ENCODE peak calls at places on chromosomes 6 and 20, in ten cellular contexts. One of them, this sample, is unnamed.
A peak's percentile ranks its signal among the peaks of the same experiment; 100 is the strongest.

GRCh38 chr6:150133686-150134085 is 9.2 kb upstream of the PPP1R14C start:
- DNase-seq in adrenal gland: no peak
- DNase-seq in breast epithelium: no peak
- DNase-seq in IMR-90: no peak
- DNase-seq in ovary: no peak
- DNase-seq in esophagus squamous epithelium: no peak
- DNase-seq in endothelial cell of umbilical vein: no peak
- DNase-seq in HepG2: no peak
- DNase-seq in HCT116: no peak
- DNase-seq in A549: no peak
- DNase-seq in this sample: no peak

GRCh38 chr6:70413829-70414494 is 654 bp downstream of the FAM135A start:
- DNase-seq in adrenal gland: no peak
- DNase-seq in breast epithelium: no peak
- DNase-seq in IMR-90: no peak
- DNase-seq in ovary: no peak
- DNase-seq in esophagus squamous epithelium: no peak
- DNase-seq in endothelial cell of umbilical vein: peak; percentile 38
- DNase-seq in HepG2: no peak
- DNase-seq in HCT116: no peak
- DNase-seq in A549: peak; percentile 9
- DNase-seq in this sample: no peak

GRCh38 chr6:113855500-113856010 is 1.6 kb upstream of the MARCKS start:
- DNase-seq in adrenal gland: no peak
- DNase-seq in breast epithelium: no peak
- DNase-seq in IMR-90: peak; percentile 55
- DNase-seq in ovary: peak; percentile 58
- DNase-seq in esophagus squamous epithelium: no peak
- DNase-seq in endothelial cell of umbilical vein: peak; percentile 84
- DNase-seq in HepG2: no peak
- DNase-seq in HCT116: no peak
- DNase-seq in A549: peak; percentile 7
- DNase-seq in this sample: no peak

GRCh38 chr6:117906905-117907599 is at the start of gene SLC35F1:
- DNase-seq in adrenal gland: peak; percentile 28
- DNase-seq in breast epithelium: no peak
- DNase-seq in IMR-90: peak; percentile 1
- DNase-seq in ovary: peak; percentile 20
- DNase-seq in esophagus squamous epithelium: no peak
- DNase-seq in endothelial cell of umbilical vein: peak; percentile 31
- DNase-seq in HepG2: peak; percentile 5
- DNase-seq in HCT116: no peak
- DNase-seq in A549: peak; percentile 17
- DNase-seq in this sample: peak; percentile 74

GRCh38 chr6:44254957-44255808 is 2.1 kb downstream of the SLC35B2 start:
- DNase-seq in adrenal gland: no peak
- DNase-seq in breast epithelium: no peak
- DNase-seq in IMR-90: no peak
- DNase-seq in ovary: no peak
- DNase-seq in esophagus squamous epithelium: no peak
- DNase-seq in endothelial cell of umbilical vein: no peak
- DNase-seq in HepG2: no peak
- DNase-seq in HCT116: no peak
- DNase-seq in A549: peak; percentile 21
- DNase-seq in this sample: no peak

GRCh38 chr20:61753196-61753942 is 312.3 kb downstream of the TAF4 start:
- DNase-seq in adrenal gland: no peak
- DNase-seq in breast epithelium: peak; percentile 5
- DNase-seq in IMR-90: peak; percentile 55
- DNase-seq in ovary: no peak
- DNase-seq in esophagus squamous epithelium: no peak
- DNase-seq in endothelial cell of umbilical vein: peak; percentile 9
- DNase-seq in HepG2: no peak
- DNase-seq in HCT116: no peak
- DNase-seq in A549: no peak
- DNase-seq in this sample: no peak

GRCh38 chr20:30488941-30489601 is 768.4 kb upstream of the DEFB115 start:
- DNase-seq in adrenal gland: no peak
- DNase-seq in breast epithelium: peak; percentile 33
- DNase-seq in IMR-90: no peak
- DNase-seq in ovary: no peak
- DNase-seq in esophagus squamous epithelium: no peak
- DNase-seq in endothelial cell of umbilical vein: no peak
- DNase-seq in HepG2: no peak
- DNase-seq in HCT116: no peak
- DNase-seq in A549: no peak
- DNase-seq in this sample: no peak

GRCh38 chr6:136717297-136717990 is 74.8 kb downstream of the MAP3K5 start:
- DNase-seq in adrenal gland: no peak
- DNase-seq in breast epithelium: no peak
- DNase-seq in IMR-90: peak; percentile 31
- DNase-seq in ovary: no peak
- DNase-seq in esophagus squamous epithelium: no peak
- DNase-seq in endothelial cell of umbilical vein: peak; percentile 70
- DNase-seq in HepG2: no peak
- DNase-seq in HCT116: no peak
- DNase-seq in A549: no peak
- DNase-seq in this sample: no peak

GRCh38 chr6:69945192-69945591 is 78.8 kb downstream of the COL19A1 start:
- DNase-seq in adrenal gland: no peak
- DNase-seq in breast epithelium: no peak
- DNase-seq in IMR-90: no peak
- DNase-seq in ovary: no peak
- DNase-seq in esophagus squamous epithelium: no peak
- DNase-seq in endothelial cell of umbilical vein: no peak
- DNase-seq in HepG2: no peak
- DNase-seq in HCT116: no peak
- DNase-seq in A549: no peak
- DNase-seq in this sample: no peak

GRCh38 chr6:157634566-157634965 is 188.5 kb upstream of the SNX9 start:
- DNase-seq in adrenal gland: no peak
- DNase-seq in breast epithelium: no peak
- DNase-seq in IMR-90: no peak
- DNase-seq in ovary: no peak
- DNase-seq in esophagus squamous epithelium: no peak
- DNase-seq in endothelial cell of umbilical vein: no peak
- DNase-seq in HepG2: no peak
- DNase-seq in HCT116: no peak
- DNase-seq in A549: no peak
- DNase-seq in this sample: no peak

GRCh38 chr6:166541876-166542579 is 44.5 kb downstream of the RAMACL start:
- DNase-seq in adrenal gland: no peak
- DNase-seq in breast epithelium: no peak
- DNase-seq in IMR-90: peak; percentile 21
- DNase-seq in ovary: no peak
- DNase-seq in esophagus squamous epithelium: no peak
- DNase-seq in endothelial cell of umbilical vein: no peak
- DNase-seq in HepG2: no peak
- DNase-seq in HCT116: no peak
- DNase-seq in A549: no peak
- DNase-seq in this sample: no peak

GRCh38 chr6:62614442-62614841 is 328.4 kb upstream of the KHDRBS2 start:
- DNase-seq in adrenal gland: no peak
- DNase-seq in breast epithelium: no peak
- DNase-seq in IMR-90: no peak
- DNase-seq in ovary: no peak
- DNase-seq in esophagus squamous epithelium: no peak
- DNase-seq in endothelial cell of umbilical vein: no peak
- DNase-seq in HepG2: no peak
- DNase-seq in HCT116: no peak
- DNase-seq in A549: no peak
- DNase-seq in this sample: no peak

GRCh38 chr6:33320315-33321181 is 3.0 kb upstream of the ZBTB22 start:
- DNase-seq in adrenal gland: peak; percentile 92
- DNase-seq in breast epithelium: peak; percentile 78
- DNase-seq in IMR-90: peak; percentile 96
- DNase-seq in ovary: no peak
- DNase-seq in esophagus squamous epithelium: no peak
- DNase-seq in endothelial cell of umbilical vein: peak; percentile 66
- DNase-seq in HepG2: no peak
- DNase-seq in HCT116: no peak
- DNase-seq in A549: no peak
- DNase-seq in this sample: peak; percentile 76

GRCh38 chr20:53208110-53208908 is 236.2 kb downstream of the TSHZ2 start:
- DNase-seq in adrenal gland: no peak
- DNase-seq in breast epithelium: no peak
- DNase-seq in IMR-90: no peak
- DNase-seq in ovary: no peak
- DNase-seq in esophagus squamous epithelium: no peak
- DNase-seq in endothelial cell of umbilical vein: no peak
- DNase-seq in HepG2: no peak
- DNase-seq in HCT116: no peak
- DNase-seq in A549: no peak
- DNase-seq in this sample: no peak

GRCh38 chr6:57242505-57242904 is 20.4 kb upstream of the RAB23 start:
- DNase-seq in adrenal gland: no peak
- DNase-seq in breast epithelium: no peak
- DNase-seq in IMR-90: peak; percentile 99
- DNase-seq in ovary: no peak
- DNase-seq in esophagus squamous epithelium: no peak
- DNase-seq in endothelial cell of umbilical vein: peak; percentile 75
- DNase-seq in HepG2: peak; percentile 40
- DNase-seq in HCT116: no peak
- DNase-seq in A549: peak; percentile 15
- DNase-seq in this sample: no peak

GRCh38 chr6:35497571-35498406 is 910 bp upstream of the TEAD3 start:
- DNase-seq in adrenal gland: peak; percentile 55
- DNase-seq in breast epithelium: peak; percentile 71
- DNase-seq in IMR-90: peak; percentile 75
- DNase-seq in ovary: peak; percentile 89
- DNase-seq in esophagus squamous epithelium: no peak
- DNase-seq in endothelial cell of umbilical vein: peak; percentile 46
- DNase-seq in HepG2: peak; percentile 47
- DNase-seq in HCT116: no peak
- DNase-seq in A549: peak; percentile 26
- DNase-seq in this sample: peak; percentile 47

GRCh38 chr6:72712921-72713320 is 91.1 kb downstream of the KCNQ5 start:
- DNase-seq in adrenal gland: no peak
- DNase-seq in breast epithelium: no peak
- DNase-seq in IMR-90: peak; percentile 21
- DNase-seq in ovary: no peak
- DNase-seq in esophagus squamous epithelium: no peak
- DNase-seq in endothelial cell of umbilical vein: no peak
- DNase-seq in HepG2: no peak
- DNase-seq in HCT116: no peak
- DNase-seq in A549: no peak
- DNase-seq in this sample: no peak

GRCh38 chr6:33632603-33633039 is 11.5 kb downstream of the ITPR3 start:
- DNase-seq in adrenal gland: peak; percentile 53
- DNase-seq in breast epithelium: no peak
- DNase-seq in IMR-90: no peak
- DNase-seq in ovary: peak; percentile 57
- DNase-seq in esophagus squamous epithelium: no peak
- DNase-seq in endothelial cell of umbilical vein: peak; percentile 43
- DNase-seq in HepG2: peak; percentile 75
- DNase-seq in HCT116: peak; percentile 37
- DNase-seq in A549: peak; percentile 58
- DNase-seq in this sample: peak; percentile 54

GRCh38 chr6:14454467-14454763 is 336.8 kb downstream of the CD83 start:
- DNase-seq in adrenal gland: no peak
- DNase-seq in breast epithelium: peak; percentile 67
- DNase-seq in IMR-90: no peak
- DNase-seq in ovary: no peak
- DNase-seq in esophagus squamous epithelium: no peak
- DNase-seq in endothelial cell of umbilical vein: no peak
- DNase-seq in HepG2: no peak
- DNase-seq in HCT116: no peak
- DNase-seq in A549: no peak
- DNase-seq in this sample: no peak

GRCh38 chr6:39965716-39966115 is 31.5 kb upstream of the MOCS1 start:
- DNase-seq in adrenal gland: no peak
- DNase-seq in breast epithelium: no peak
- DNase-seq in IMR-90: no peak
- DNase-seq in ovary: no peak
- DNase-seq in esophagus squamous epithelium: no peak
- DNase-seq in endothelial cell of umbilical vein: no peak
- DNase-seq in HepG2: no peak
- DNase-seq in HCT116: no peak
- DNase-seq in A549: no peak
- DNase-seq in this sample: no peak
- H3K27ac ChIP-seq in adrenal gland: no peak overlapping the region
- H3K27ac ChIP-seq in breast epithelium: no peak overlapping the region
- H3K27ac ChIP-seq in IMR-90: no peak overlapping the region
- H3K27ac ChIP-seq in ovary: no peak overlapping the region
- H3K27ac ChIP-seq in esophagus squamous epithelium: no peak overlapping the region
- H3K27ac ChIP-seq in endothelial cell of umbilical vein: no peak overlapping the region
- H3K27ac ChIP-seq in HepG2: no peak overlapping the region
- H3K27ac ChIP-seq in HCT116: no peak overlapping the region
- H3K27ac ChIP-seq in A549: no peak overlapping the region
- H3K27ac ChIP-seq in this sample: no peak overlapping the region

GRCh38 chr20:49288250-49288751 is 10.4 kb upstream of the ZNFX1 start:
- DNase-seq in adrenal gland: no peak
- DNase-seq in breast epithelium: no peak
- DNase-seq in IMR-90: no peak
- DNase-seq in ovary: no peak
- DNase-seq in esophagus squamous epithelium: no peak
- DNase-seq in endothelial cell of umbilical vein: no peak
- DNase-seq in HepG2: no peak
- DNase-seq in HCT116: no peak
- DNase-seq in A549: no peak
- DNase-seq in this sample: no peak
- TF ChIP-seq POLR2A in adrenal gland: no peak
- TF ChIP-seq POLR2A in breast epithelium: no peak
- TF ChIP-seq POLR2A in IMR-90: peak; percentile 47
- TF ChIP-seq POLR2A in ovary: no peak
- TF ChIP-seq POLR2A in esophagus squamous epithelium: no peak
- TF ChIP-seq POLR2A in endothelial cell of umbilical vein: no peak
- TF ChIP-seq POLR2A in HepG2: peak; percentile 83
- TF ChIP-seq POLR2A in HCT116: no peak
- TF ChIP-seq POLR2A in A549: no peak
- TF ChIP-seq POLR2A in this sample: no peak

DNA sequence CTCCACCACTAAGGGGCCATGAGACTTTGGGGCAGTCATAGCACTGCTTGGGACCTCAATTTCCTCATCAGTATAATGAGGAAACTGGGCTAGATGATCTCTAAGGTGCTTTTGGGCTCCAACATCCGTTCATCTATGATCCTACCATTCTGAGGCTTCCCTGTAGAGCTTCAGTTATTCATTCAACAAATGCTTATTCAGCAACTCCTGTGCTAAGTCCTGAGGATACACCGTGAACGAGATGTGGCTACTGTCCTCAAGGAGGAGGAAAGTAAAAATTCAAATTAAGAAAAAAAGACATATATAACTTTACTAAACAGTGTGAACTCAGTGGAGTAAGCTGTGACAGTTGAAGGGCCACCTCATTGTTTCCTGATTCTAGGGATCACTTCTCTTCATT is 75.3 kb downstream of the PRDM1 start:
- DNase-seq in adrenal gland: no peak
- DNase-seq in breast epithelium: no peak
- DNase-seq in IMR-90: no peak
- DNase-seq in ovary: no peak
- DNase-seq in esophagus squamous epithelium: no peak
- DNase-seq in endothelial cell of umbilical vein: no peak
- DNase-seq in HepG2: no peak
- DNase-seq in HCT116: no peak
- DNase-seq in A549: no peak
- DNase-seq in this sample: no peak
- H3K4me1 ChIP-seq in adrenal gland: no peaks in the 10 kb centered on the region
- H3K4me1 ChIP-seq in breast epithelium: no peaks in the 10 kb centered on the region
- H3K4me1 ChIP-seq in IMR-90: peaks cover 29% of the 10 kb centered on the region
- H3K4me1 ChIP-seq in ovary: no peaks in the 10 kb centered on the region
- H3K4me1 ChIP-seq in esophagus squamous epithelium: no peaks in the 10 kb centered on the region
- H3K4me1 ChIP-seq in endothelial cell of umbilical vein: no peaks in the 10 kb centered on the region
- H3K4me1 ChIP-seq in HepG2: peaks cover 24% of the 10 kb centered on the region
- H3K4me1 ChIP-seq in HCT116: peaks cover 22% of the 10 kb centered on the region
- H3K4me1 ChIP-seq in A549: peaks cover 9% of the 10 kb centered on the region
- H3K4me1 ChIP-seq in this sample: no peaks in the 10 kb centered on the region

GRCh38 chr6:29968130-29968529 is 25.8 kb downstream of the HLA-A start:
- DNase-seq in adrenal gland: peak; percentile 49
- DNase-seq in breast epithelium: no peak
- DNase-seq in IMR-90: peak; percentile 41
- DNase-seq in ovary: no peak
- DNase-seq in esophagus squamous epithelium: no peak
- DNase-seq in endothelial cell of umbilical vein: peak; percentile 79
- DNase-seq in HepG2: peak; percentile 35
- DNase-seq in HCT116: peak; percentile 40
- DNase-seq in A549: no peak
- DNase-seq in this sample: peak; percentile 50
- H3K27ac ChIP-seq in adrenal gland: no peak overlapping the region
- H3K27ac ChIP-seq in breast epithelium: no peak overlapping the region
- H3K27ac ChIP-seq in IMR-90: no peak overlapping the region
- H3K27ac ChIP-seq in ovary: no peak overlapping the region
- H3K27ac ChIP-seq in esophagus squamous epithelium: peak overlapping the region; percentile 84
- H3K27ac ChIP-seq in endothelial cell of umbilical vein: peak overlapping the region; percentile 40
- H3K27ac ChIP-seq in HepG2: peak overlapping the region; percentile 84
- H3K27ac ChIP-seq in HCT116: peak overlapping the region; percentile 86
- H3K27ac ChIP-seq in A549: no peak overlapping the region
- H3K27ac ChIP-seq in this sample: peak overlapping the region; percentile 16